ENCODE peak calls at places on chromosomes 16 and 17, in eight cellular contexts. One of them, this sample, is unnamed.
A peak's percentile ranks its signal among the peaks of the same experiment; 100 is the strongest.

GRCh38 chr17:3843935-3844516 is 2.0 kb downstream of the NCBP3 start:
- DNase-seq in GM23248: peak; percentile 56
- DNase-seq in ascending aorta: no peak
- DNase-seq in Peyer's patch: peak; percentile 66
- DNase-seq in OCI-LY7: peak; percentile 72
- DNase-seq in CD4-positive, alpha-beta memory T cell: peak; percentile 38
- DNase-seq in adrenal gland: no peak
- DNase-seq in GM23338: peak; percentile 81
- DNase-seq in this sample: no peak

GRCh38 chr16:6684076-6684673 is 648.5 kb upstream of the RBFOX1 start:
- DNase-seq in Peyer's patch: no peak
- DNase-seq in CD4-positive, alpha-beta memory T cell: no peak
- DNase-seq in adrenal gland: peak; percentile 28
- DNase-seq in ascending aorta: no peak
- DNase-seq in GM23248: peak; percentile 30
- DNase-seq in OCI-LY7: peak; percentile 35
- DNase-seq in GM23338: peak; percentile 47
- DNase-seq in this sample: no peak

GRCh38 chr16:47358816-47359215 is 102.0 kb downstream of the ITFG1 start:
- DNase-seq in GM23338: no peak
- DNase-seq in Peyer's patch: no peak
- DNase-seq in CD4-positive, alpha-beta memory T cell: no peak
- DNase-seq in OCI-LY7: no peak
- DNase-seq in adrenal gland: no peak
- DNase-seq in ascending aorta: no peak
- DNase-seq in GM23248: peak; percentile 26
- DNase-seq in this sample: no peak

GRCh38 chr17:50426814-50427787 is 1.1 kb downstream of the ACSF2 start:
- DNase-seq in ascending aorta: no peak
- DNase-seq in GM23248: peak; percentile 56
- DNase-seq in CD4-positive, alpha-beta memory T cell: peak; percentile 15
- DNase-seq in OCI-LY7: peak; percentile 73
- DNase-seq in Peyer's patch: peak; percentile 62
- DNase-seq in GM23338: peak; percentile 73
- DNase-seq in adrenal gland: peak; percentile 42
- DNase-seq in this sample: no peak

GRCh38 chr17:82092995-82093751 is 4.9 kb downstream of the FASN start:
- DNase-seq in ascending aorta: no peak
- DNase-seq in CD4-positive, alpha-beta memory T cell: no peak
- DNase-seq in OCI-LY7: no peak
- DNase-seq in adrenal gland: no peak
- DNase-seq in GM23248: no peak
- DNase-seq in GM23338: no peak
- DNase-seq in Peyer's patch: no peak
- DNase-seq in this sample: no peak

GRCh38 chr16:70694517-70695218 is 8.8 kb upstream of the MTSS2 start:
- DNase-seq in OCI-LY7: no peak
- DNase-seq in ascending aorta: no peak
- DNase-seq in GM23338: no peak
- DNase-seq in CD4-positive, alpha-beta memory T cell: no peak
- DNase-seq in GM23248: peak; percentile 54
- DNase-seq in adrenal gland: peak; percentile 62
- DNase-seq in Peyer's patch: no peak
- DNase-seq in this sample: no peak

GRCh38 chr17:62597920-62598319 is 29.6 kb upstream of the MRC2 start:
- DNase-seq in CD4-positive, alpha-beta memory T cell: no peak
- DNase-seq in Peyer's patch: no peak
- DNase-seq in adrenal gland: peak; percentile 64
- DNase-seq in GM23248: peak; percentile 82
- DNase-seq in OCI-LY7: no peak
- DNase-seq in ascending aorta: no peak
- DNase-seq in GM23338: no peak
- DNase-seq in this sample: no peak

GRCh38 chr17:13306310-13306962 is 288.6 kb upstream of the ELAC2 start:
- DNase-seq in adrenal gland: peak; percentile 47
- DNase-seq in CD4-positive, alpha-beta memory T cell: no peak
- DNase-seq in GM23338: peak; percentile 83
- DNase-seq in Peyer's patch: no peak
- DNase-seq in GM23248: peak; percentile 89
- DNase-seq in ascending aorta: no peak
- DNase-seq in OCI-LY7: peak; percentile 21
- DNase-seq in this sample: no peak

GRCh38 chr17:64938925-64939474 is 19.7 kb upstream of the LRRC37A3 start:
- DNase-seq in Peyer's patch: peak; percentile 75
- DNase-seq in GM23338: peak; percentile 76
- DNase-seq in adrenal gland: peak; percentile 76
- DNase-seq in CD4-positive, alpha-beta memory T cell: no peak
- DNase-seq in GM23248: peak; percentile 50
- DNase-seq in OCI-LY7: peak; percentile 50
- DNase-seq in ascending aorta: no peak
- DNase-seq in this sample: no peak

GRCh38 chr17:48505788-48506187 is 25.0 kb downstream of the HOXB1 start:
- DNase-seq in GM23338: no peak
- DNase-seq in ascending aorta: no peak
- DNase-seq in adrenal gland: peak; percentile 63
- DNase-seq in CD4-positive, alpha-beta memory T cell: peak; percentile 35
- DNase-seq in GM23248: peak; percentile 96
- DNase-seq in Peyer's patch: no peak
- DNase-seq in OCI-LY7: peak; percentile 37
- DNase-seq in this sample: no peak

GRCh38 chr16:84212631-84213030 is 21.7 kb downstream of the ADAD2 start:
- DNase-seq in GM23248: no peak
- DNase-seq in OCI-LY7: no peak
- DNase-seq in GM23338: no peak
- DNase-seq in Peyer's patch: no peak
- DNase-seq in adrenal gland: no peak
- DNase-seq in CD4-positive, alpha-beta memory T cell: no peak
- DNase-seq in ascending aorta: no peak
- DNase-seq in this sample: no peak

GRCh38 chr16:72877374-72878028 is 170.4 kb downstream of the ZFHX3 start:
- DNase-seq in adrenal gland: peak; percentile 80
- DNase-seq in Peyer's patch: no peak
- DNase-seq in GM23338: no peak
- DNase-seq in OCI-LY7: no peak
- DNase-seq in GM23248: peak; percentile 69
- DNase-seq in ascending aorta: no peak
- DNase-seq in CD4-positive, alpha-beta memory T cell: no peak
- DNase-seq in this sample: no peak

GRCh38 chr17:68318103-68318991 is 27.1 kb downstream of the ARSG start:
- DNase-seq in ascending aorta: no peak
- DNase-seq in Peyer's patch: no peak
- DNase-seq in GM23338: no peak
- DNase-seq in CD4-positive, alpha-beta memory T cell: no peak
- DNase-seq in adrenal gland: peak; percentile 70
- DNase-seq in GM23248: peak; percentile 90
- DNase-seq in OCI-LY7: no peak
- DNase-seq in this sample: no peak
- H3K4me1 ChIP-seq in ascending aorta: no peaks in the 10 kb centered on the region
- H3K4me1 ChIP-seq in Peyer's patch: no peaks in the 10 kb centered on the region
- H3K4me1 ChIP-seq in GM23338: peaks cover 8% of the 10 kb centered on the region
- H3K4me1 ChIP-seq in CD4-positive, alpha-beta memory T cell: peaks cover 48% of the 10 kb centered on the region
- H3K4me1 ChIP-seq in adrenal gland: peaks cover 10% of the 10 kb centered on the region
- H3K4me1 ChIP-seq in GM23248: peaks cover 7% of the 10 kb centered on the region
- H3K4me1 ChIP-seq in OCI-LY7: peaks cover 21% of the 10 kb centered on the region
- H3K4me1 ChIP-seq in this sample: no peaks in the 10 kb centered on the region

GRCh38 chr17:74757931-74758845 is 9.8 kb downstream of the NHERF1 start:
- DNase-seq in GM23338: no peak
- DNase-seq in Peyer's patch: peak; percentile 74
- DNase-seq in adrenal gland: no peak
- DNase-seq in OCI-LY7: no peak
- DNase-seq in ascending aorta: no peak
- DNase-seq in GM23248: no peak
- DNase-seq in CD4-positive, alpha-beta memory T cell: no peak
- DNase-seq in this sample: no peak
- H3K4me3 ChIP-seq in GM23338: no peak overlapping the region
- H3K4me3 ChIP-seq in Peyer's patch: no peak overlapping the region
- H3K4me3 ChIP-seq in adrenal gland: no peak overlapping the region
- H3K4me3 ChIP-seq in OCI-LY7: no peak overlapping the region
- H3K4me3 ChIP-seq in ascending aorta: no peak overlapping the region
- H3K4me3 ChIP-seq in GM23248: no peak overlapping the region
- H3K4me3 ChIP-seq in CD4-positive, alpha-beta memory T cell: peak overlapping the region; percentile 34
- H3K4me3 ChIP-seq in this sample: no peak overlapping the region

DNA sequence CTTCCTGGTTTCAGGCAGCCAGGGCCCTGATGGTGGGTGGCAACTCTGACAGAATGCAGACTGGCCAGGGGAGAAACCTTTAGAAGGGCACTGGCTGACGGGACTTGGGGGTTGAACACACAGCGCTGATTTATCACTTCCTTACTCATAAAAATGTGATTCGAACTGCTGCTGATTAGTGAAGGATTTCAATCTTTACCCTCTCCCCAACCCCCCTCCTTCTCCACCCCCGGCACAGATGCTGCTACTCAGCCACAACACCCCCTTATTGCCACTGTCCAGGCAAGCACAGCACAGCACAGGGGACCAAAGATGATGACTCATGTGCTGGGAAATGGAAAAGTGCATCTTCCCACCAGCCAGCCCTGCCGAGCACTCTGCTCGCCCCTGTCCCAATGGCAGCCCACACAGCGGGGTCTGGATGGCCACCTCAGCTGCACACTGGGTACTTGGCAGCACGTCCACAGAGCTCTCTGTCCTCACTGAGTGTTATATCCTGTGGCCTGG is 70.1 kb downstream of the SMG6 start:
- DNase-seq in ascending aorta: no peak
- DNase-seq in GM23248: peak; percentile 78
- DNase-seq in OCI-LY7: no peak
- DNase-seq in Peyer's patch: no peak
- DNase-seq in CD4-positive, alpha-beta memory T cell: no peak
- DNase-seq in GM23338: no peak
- DNase-seq in adrenal gland: no peak
- DNase-seq in this sample: peak; percentile 25
- H3K27ac ChIP-seq in ascending aorta: peak overlapping the region; percentile 60
- H3K27ac ChIP-seq in GM23248: peak overlapping the region; percentile 93
- H3K27ac ChIP-seq in OCI-LY7: no peak overlapping the region
- H3K27ac ChIP-seq in Peyer's patch: peak overlapping the region; percentile 33
- H3K27ac ChIP-seq in CD4-positive, alpha-beta memory T cell: no peak overlapping the region
- H3K27ac ChIP-seq in GM23338: no peak overlapping the region
- H3K27ac ChIP-seq in adrenal gland: peak overlapping the region; percentile 54
- H3K27ac ChIP-seq in this sample: peak overlapping the region; percentile 51

DNA sequence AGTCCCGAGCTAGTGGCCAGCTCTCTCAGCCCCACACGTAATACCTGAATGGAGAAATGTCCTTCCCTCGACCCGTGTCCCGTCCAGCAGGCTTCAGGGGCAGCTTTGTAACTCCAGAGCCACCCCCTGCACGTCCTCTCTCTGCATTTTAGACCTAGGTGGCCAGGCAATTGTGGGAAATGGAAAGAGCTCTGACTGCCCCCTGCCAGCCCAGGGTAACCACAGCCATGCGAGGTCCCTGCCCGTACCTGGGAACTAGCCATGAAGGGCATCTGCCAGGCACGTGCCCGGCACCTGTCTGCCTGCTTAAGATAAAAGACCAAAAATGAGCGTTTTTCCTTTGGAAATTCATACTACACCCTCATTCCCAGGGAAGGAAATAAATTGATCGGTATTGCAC is 9.2 kb downstream of the MAPK8IP3 start:
- DNase-seq in CD4-positive, alpha-beta memory T cell: no peak
- DNase-seq in GM23248: no peak
- DNase-seq in ascending aorta: no peak
- DNase-seq in Peyer's patch: no peak
- DNase-seq in OCI-LY7: no peak
- DNase-seq in GM23338: no peak
- DNase-seq in adrenal gland: no peak
- DNase-seq in this sample: no peak
- H3K4me1 ChIP-seq in CD4-positive, alpha-beta memory T cell: no peaks in the 10 kb centered on the region
- H3K4me1 ChIP-seq in GM23248: no peaks in the 10 kb centered on the region
- H3K4me1 ChIP-seq in ascending aorta: no peaks in the 10 kb centered on the region
- H3K4me1 ChIP-seq in Peyer's patch: peaks cover 8% of the 10 kb centered on the region
- H3K4me1 ChIP-seq in OCI-LY7: peaks cover 74% of the 10 kb centered on the region
- H3K4me1 ChIP-seq in GM23338: peaks cover 17% of the 10 kb centered on the region
- H3K4me1 ChIP-seq in adrenal gland: peaks cover 14% of the 10 kb centered on the region
- H3K4me1 ChIP-seq in this sample: peaks cover 12% of the 10 kb centered on the region

GRCh38 chr17:38430316-38430715 is 2.1 kb downstream of the ARHGAP23 start:
- DNase-seq in adrenal gland: no peak
- DNase-seq in Peyer's patch: no peak
- DNase-seq in ascending aorta: no peak
- DNase-seq in GM23248: peak; percentile 70
- DNase-seq in GM23338: no peak
- DNase-seq in OCI-LY7: no peak
- DNase-seq in CD4-positive, alpha-beta memory T cell: no peak
- DNase-seq in this sample: no peak
- H3K4me3 ChIP-seq in adrenal gland: no peak overlapping the region
- H3K4me3 ChIP-seq in Peyer's patch: no peak overlapping the region
- H3K4me3 ChIP-seq in ascending aorta: no peak overlapping the region
- H3K4me3 ChIP-seq in GM23248: peak overlapping the region; percentile 84
- H3K4me3 ChIP-seq in GM23338: peak overlapping the region; percentile 87
- H3K4me3 ChIP-seq in OCI-LY7: no peak overlapping the region
- H3K4me3 ChIP-seq in CD4-positive, alpha-beta memory T cell: no peak overlapping the region
- H3K4me3 ChIP-seq in this sample: peak overlapping the region; percentile 98

GRCh38 chr17:68595496-68595895 is 5.7 kb downstream of the FAM20A start:
- DNase-seq in Peyer's patch: no peak
- DNase-seq in adrenal gland: no peak
- DNase-seq in OCI-LY7: no peak
- DNase-seq in GM23248: no peak
- DNase-seq in GM23338: no peak
- DNase-seq in CD4-positive, alpha-beta memory T cell: no peak
- DNase-seq in ascending aorta: no peak
- DNase-seq in this sample: no peak
- H3K27ac ChIP-seq in Peyer's patch: no peak overlapping the region
- H3K27ac ChIP-seq in adrenal gland: no peak overlapping the region
- H3K27ac ChIP-seq in OCI-LY7: no peak overlapping the region
- H3K27ac ChIP-seq in GM23248: no peak overlapping the region
- H3K27ac ChIP-seq in GM23338: no peak overlapping the region
- H3K27ac ChIP-seq in CD4-positive, alpha-beta memory T cell: no peak overlapping the region
- H3K27ac ChIP-seq in ascending aorta: peak overlapping the region; percentile 58
- H3K27ac ChIP-seq in this sample: peak overlapping the region; percentile 35